ENCODE peak calls at places on chromosome 20, in eight cellular contexts. One of them, this sample, is unnamed.

GRCh38 chr20:32793059-32793458 is 26.7 kb upstream of the MAPRE1 start:
- DNase-seq in astrocyte: no peak
- DNase-seq in NCI-H146: no peak
- DNase-seq in AG10803: no peak
- DNase-seq in epithelial cell of proximal tubule: no peak
- DNase-seq in naive thymus-derived CD4-positive, alpha-beta T cell: no peak
- DNase-seq in AG09319: no peak
- DNase-seq in activated CD8-positive, alpha-beta memory T cell treated with anti-CD3 and anti-CD28 coated beads, Interleukin-2, amount 50 U/mL, for 48 hours: no peak
- DNase-seq in this sample: no peak

GRCh38 chr20:57476073-57476526 is 48.8 kb downstream of the CTCFL start:
- DNase-seq in NCI-H146: no peak
- DNase-seq in naive thymus-derived CD4-positive, alpha-beta T cell: no peak
- DNase-seq in AG09319: no peak
- DNase-seq in AG10803: no peak
- DNase-seq in astrocyte: no peak
- DNase-seq in epithelial cell of proximal tubule: no peak
- DNase-seq in activated CD8-positive, alpha-beta memory T cell treated with anti-CD3 and anti-CD28 coated beads, Interleukin-2, amount 50 U/mL, for 48 hours: no peak
- DNase-seq in this sample: no peak

GRCh38 chr20:15930324-15931305 is 642.6 kb downstream of the KIF16B start:
- DNase-seq in astrocyte: no peak
- DNase-seq in AG10803: peak
- DNase-seq in activated CD8-positive, alpha-beta memory T cell treated with anti-CD3 and anti-CD28 coated beads, Interleukin-2, amount 50 U/mL, for 48 hours: no peak
- DNase-seq in naive thymus-derived CD4-positive, alpha-beta T cell: no peak
- DNase-seq in epithelial cell of proximal tubule: peak
- DNase-seq in NCI-H146: peak
- DNase-seq in AG09319: no peak
- DNase-seq in this sample: no peak

GRCh38 chr20:34615477-34615876 is 57.0 kb downstream of the MAP1LC3A start:
- DNase-seq in astrocyte: peak
- DNase-seq in AG10803: no peak
- DNase-seq in activated CD8-positive, alpha-beta memory T cell treated with anti-CD3 and anti-CD28 coated beads, Interleukin-2, amount 50 U/mL, for 48 hours: no peak
- DNase-seq in naive thymus-derived CD4-positive, alpha-beta T cell: no peak
- DNase-seq in epithelial cell of proximal tubule: no peak
- DNase-seq in AG09319: no peak
- DNase-seq in NCI-H146: no peak
- DNase-seq in this sample: no peak

GRCh38 chr20:51497542-51498467 is 44.7 kb downstream of the NFATC2 start:
- DNase-seq in naive thymus-derived CD4-positive, alpha-beta T cell: peak
- DNase-seq in NCI-H146: no peak
- DNase-seq in AG10803: no peak
- DNase-seq in astrocyte: peak
- DNase-seq in activated CD8-positive, alpha-beta memory T cell treated with anti-CD3 and anti-CD28 coated beads, Interleukin-2, amount 50 U/mL, for 48 hours: peak
- DNase-seq in AG09319: no peak
- DNase-seq in epithelial cell of proximal tubule: no peak
- DNase-seq in this sample: peak

GRCh38 chr20:49501917-49502316 is 19.4 kb upstream of the KCNB1 start:
- DNase-seq in NCI-H146: no peak
- DNase-seq in naive thymus-derived CD4-positive, alpha-beta T cell: no peak
- DNase-seq in AG10803: peak
- DNase-seq in astrocyte: peak
- DNase-seq in epithelial cell of proximal tubule: no peak
- DNase-seq in AG09319: no peak
- DNase-seq in activated CD8-positive, alpha-beta memory T cell treated with anti-CD3 and anti-CD28 coated beads, Interleukin-2, amount 50 U/mL, for 48 hours: no peak
- DNase-seq in this sample: no peak

GRCh38 chr20:33444797-33445560 is 1.4 kb upstream of the SNTA1 start:
- DNase-seq in astrocyte: no peak
- DNase-seq in activated CD8-positive, alpha-beta memory T cell treated with anti-CD3 and anti-CD28 coated beads, Interleukin-2, amount 50 U/mL, for 48 hours: no peak
- DNase-seq in AG09319: no peak
- DNase-seq in NCI-H146: peak
- DNase-seq in epithelial cell of proximal tubule: no peak
- DNase-seq in AG10803: no peak
- DNase-seq in naive thymus-derived CD4-positive, alpha-beta T cell: no peak
- DNase-seq in this sample: peak

GRCh38 chr20:19519461-19519860 is 238.6 kb upstream of the RIN2 start:
- DNase-seq in AG09319: no peak
- DNase-seq in NCI-H146: no peak
- DNase-seq in astrocyte: no peak
- DNase-seq in activated CD8-positive, alpha-beta memory T cell treated with anti-CD3 and anti-CD28 coated beads, Interleukin-2, amount 50 U/mL, for 48 hours: no peak
- DNase-seq in epithelial cell of proximal tubule: no peak
- DNase-seq in AG10803: no peak
- DNase-seq in naive thymus-derived CD4-positive, alpha-beta T cell: no peak
- DNase-seq in this sample: no peak

This sample was measured in effector CD4-positive, alpha-beta T cell.